ENCODE peak calls at places on chromosome 22, in six cellular contexts. C is stimulated activated CD4-positive, alpha-beta T cell treated with anti-CD3 and anti-CD28 coated beads, Interleukin-1b, Interleukin-23, amount 100 ng/mL, for 1 hour; X is A172; J is iris pigment epithelial cell; Z is tibial nerve; U is GM23338. H is an unnamed sample.

GRCh38 chr22:22810018-22810427 is 77.6 kb upstream of the IGLL5 start:
- DNase-seq in C (peak; percentile 68), X (no peak), J (peak; percentile 39), Z (peak; percentile 15), U (no peak), H (no peak)

GRCh38 chr22:45834795-45835194 is 142.2 kb downstream of the WNT7B start:
- DNase-seq in C (no peak), X (no peak), J (no peak), Z (no peak), U (no peak), H (no peak)

GRCh38 chr22:30187726-30188407 is 58.7 kb downstream of the LIF start:
- DNase-seq in C (no peak), X (no peak), J (peak; percentile 54), Z (no peak), U (no peak), H (no peak)

GRCh38 chr22:46592390-46592872 is 27.8 kb upstream of the GRAMD4 start:
- DNase-seq in C (no peak), X (peak; percentile 77), J (peak; percentile 63), Z (no peak), U (no peak), H (peak; percentile 63)

GRCh38 chr22:48481748-48482147 is 1345.9 kb downstream of the BRD1 start:
- DNase-seq in C (no peak), X (no peak), J (no peak), Z (no peak), U (no peak), H (no peak)

GRCh38 chr22:20918663-20919220 is 1.5 kb downstream of the CRKL start:
- DNase-seq in C (no peak), X (no peak), J (no peak), Z (no peak), U (no peak), H (no peak)

GRCh38 chr22:43388420-43388851 is 23.4 kb upstream of the MPPED1 start:
- DNase-seq in C (peak; percentile 33), X (peak; percentile 35), J (peak; percentile 52), Z (peak; percentile 78), U (peak; percentile 90), H (peak; percentile 53)

GRCh38 chr22:45544588-45545170 is 42.0 kb downstream of the FBLN1 start:
- DNase-seq in C (no peak), X (peak; percentile 53), J (peak; percentile 62), Z (no peak), U (no peak), H (no peak)

GRCh38 chr22:44594951-44595350 is 96.9 kb upstream of the RTL6 start:
- DNase-seq in C (no peak), X (no peak), J (no peak), Z (no peak), U (no peak), H (no peak)

GRCh38 chr22:27799334-27800249 is 2.0 kb downstream of the MN1 start:
- DNase-seq in C (no peak), X (no peak), J (peak; percentile 11), Z (no peak), U (no peak), H (no peak)

GRCh38 chr22:20438066-20438677 is 547 bp upstream of the SCARF2 start:
- DNase-seq in C (no peak), X (no peak), J (peak; percentile 61), Z (no peak), U (peak; percentile 65), H (no peak)

H was measured in SJSA1.